ENCODE peak calls at places on chromosome 1, in four cellular contexts. One of them, this sample, is unnamed. For H3K4me1, the result is how much of the 10 kb centered on the place peaks cover.

GRCh38 chr1:156980551-156980950 is 60.1 kb downstream of the LRRC71 start:
- DNase-seq in OCI-LY7: no peak
- DNase-seq in DND-41: no peak
- DNase-seq in heart right ventricle: no peak
- DNase-seq in this sample: no peak

GRCh38 chr1:214328770-214329455 is 48.0 kb downstream of the SMYD2 start:
- DNase-seq in heart right ventricle: peak
- DNase-seq in OCI-LY7: peak
- DNase-seq in DND-41: peak
- DNase-seq in this sample: peak

GRCh38 chr1:192967901-192968300 is 91.3 kb downstream of the UCHL5 start:
- DNase-seq in DND-41: no peak
- DNase-seq in OCI-LY7: no peak
- DNase-seq in heart right ventricle: no peak
- DNase-seq in this sample: peak

GRCh38 chr1:44603718-44604117 is 70.6 kb downstream of the TMEM53 start:
- DNase-seq in DND-41: no peak
- DNase-seq in heart right ventricle: no peak
- DNase-seq in OCI-LY7: no peak
- DNase-seq in this sample: no peak

GRCh38 chr1:2517966-2518365 is 8.4 kb downstream of the PANK4 start:
- DNase-seq in DND-41: no peak
- DNase-seq in OCI-LY7: no peak
- DNase-seq in heart right ventricle: no peak
- DNase-seq in this sample: no peak

GRCh38 chr1:225670806-225671733 is 18.1 kb upstream of the ENAH start:
- DNase-seq in heart right ventricle: no peak
- DNase-seq in OCI-LY7: no peak
- DNase-seq in DND-41: no peak
- DNase-seq in this sample: peak

GRCh38 chr1:183291802-183292515 is 105.9 kb downstream of the LAMC2 start:
- DNase-seq in DND-41: no peak
- DNase-seq in OCI-LY7: no peak
- DNase-seq in heart right ventricle: no peak
- DNase-seq in this sample: no peak

GRCh38 chr1:160376525-160377131 is 9.8 kb downstream of the NHLH1 start:
- DNase-seq in heart right ventricle: no peak
- DNase-seq in OCI-LY7: peak
- DNase-seq in DND-41: peak
- DNase-seq in this sample: peak

GRCh38 chr1:182192215-182192614 is 130.7 kb upstream of the ZNF648 start:
- DNase-seq in heart right ventricle: no peak
- DNase-seq in OCI-LY7: no peak
- DNase-seq in DND-41: no peak
- DNase-seq in this sample: no peak

GRCh38 chr1:183185941-183186490 is at the start of gene LAMC2:
- DNase-seq in OCI-LY7: no peak
- DNase-seq in DND-41: no peak
- DNase-seq in heart right ventricle: no peak
- DNase-seq in this sample: peak

GRCh38 chr1:203871114-203871875 is 9.9 kb downstream of the SNRPE start:
- DNase-seq in heart right ventricle: no peak
- DNase-seq in OCI-LY7: peak
- DNase-seq in DND-41: no peak
- DNase-seq in this sample: peak

GRCh38 chr1:102098536-102098935 is 101.8 kb upstream of the OLFM3 start:
- DNase-seq in heart right ventricle: no peak
- DNase-seq in OCI-LY7: no peak
- DNase-seq in DND-41: no peak
- DNase-seq in this sample: peak

GRCh38 chr1:40078512-40079333 is 18.3 kb downstream of the PPT1 start:
- DNase-seq in OCI-LY7: peak
- DNase-seq in heart right ventricle: no peak
- DNase-seq in DND-41: peak
- DNase-seq in this sample: peak

GRCh38 chr1:224047538-224047937 is 66.4 kb upstream of the FBXO28 start:
- DNase-seq in OCI-LY7: no peak
- DNase-seq in DND-41: no peak
- DNase-seq in heart right ventricle: no peak
- DNase-seq in this sample: no peak

GRCh38 chr1:174044418-174045222 is 22.5 kb upstream of the RC3H1 start:
- DNase-seq in heart right ventricle: no peak
- DNase-seq in OCI-LY7: no peak
- DNase-seq in DND-41: no peak
- DNase-seq in this sample: no peak
- H3K4me1 ChIP-seq in heart right ventricle: under half
- H3K4me1 ChIP-seq in OCI-LY7: under half
- H3K4me1 ChIP-seq in DND-41: under half
- H3K4me1 ChIP-seq in this sample: under half

GRCh38 chr1:17434016-17434415 is 5.5 kb downstream of the RCC2 start:
- DNase-seq in DND-41: no peak
- DNase-seq in heart right ventricle: no peak
- DNase-seq in OCI-LY7: no peak
- DNase-seq in this sample: no peak
- H3K4me1 ChIP-seq in DND-41: under half
- H3K4me1 ChIP-seq in heart right ventricle: under half
- H3K4me1 ChIP-seq in OCI-LY7: under half
- H3K4me1 ChIP-seq in this sample: under half

GRCh38 chr1:26536081-26536480 is 6.5 kb downstream of the RPS6KA1 start:
- DNase-seq in OCI-LY7: no peak
- DNase-seq in heart right ventricle: no peak
- DNase-seq in DND-41: no peak
- DNase-seq in this sample: no peak
- H3K4me1 ChIP-seq in OCI-LY7: half or more
- H3K4me1 ChIP-seq in heart right ventricle: under half
- H3K4me1 ChIP-seq in DND-41: under half
- H3K4me1 ChIP-seq in this sample: under half

DNA sequence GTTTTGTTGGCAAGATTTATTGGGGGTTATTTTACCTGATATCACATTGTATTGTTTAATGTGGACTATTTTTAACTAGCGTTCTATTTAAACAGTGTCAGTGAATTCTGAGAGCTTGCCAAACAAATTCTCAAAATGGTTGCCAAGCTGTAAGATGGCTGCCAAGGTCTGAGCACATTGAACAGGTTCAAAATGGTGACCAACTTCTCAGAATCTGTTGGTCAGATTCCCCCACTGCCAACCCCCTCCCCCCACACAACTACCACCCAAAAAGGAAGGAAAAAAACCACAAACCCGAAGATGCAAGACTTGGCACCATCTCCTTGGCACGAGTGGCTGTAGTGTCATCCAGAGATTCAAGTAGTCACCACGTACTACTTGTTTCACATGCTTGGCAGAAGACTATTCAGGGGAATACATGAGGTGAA is 159.1 kb downstream of the NFIA start:
- DNase-seq in DND-41: no peak
- DNase-seq in heart right ventricle: peak
- DNase-seq in OCI-LY7: no peak
- DNase-seq in this sample: peak
- H3K4me1 ChIP-seq in DND-41: under half
- H3K4me1 ChIP-seq in heart right ventricle: under half
- H3K4me1 ChIP-seq in OCI-LY7: under half
- H3K4me1 ChIP-seq in this sample: under half

DNA sequence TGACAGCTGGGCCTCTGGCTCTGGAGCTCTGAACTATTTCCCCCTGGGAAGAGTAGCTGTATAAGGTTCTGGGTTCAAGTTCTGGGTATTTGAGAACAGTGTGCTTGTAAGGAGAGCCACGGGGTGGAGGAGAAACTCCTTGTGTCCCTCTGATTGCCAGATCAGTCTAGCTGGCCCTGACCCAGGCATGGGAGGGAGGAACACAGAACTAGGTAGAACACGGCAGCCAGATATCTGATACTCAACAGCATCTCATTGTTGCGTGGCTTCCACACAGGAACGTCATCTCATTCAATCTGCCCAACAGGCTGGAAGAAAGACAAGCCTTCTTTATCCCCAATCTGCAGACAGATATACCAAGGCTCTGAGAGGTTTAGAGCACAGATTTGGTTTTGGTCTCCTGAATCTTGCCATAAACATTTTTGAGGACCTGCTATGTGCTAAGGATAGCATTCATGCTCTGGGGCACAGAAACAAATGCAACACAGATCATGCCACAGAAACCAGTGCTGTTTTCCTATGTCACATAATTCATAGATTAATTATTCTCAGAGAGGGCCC is 83.8 kb downstream of the PLXNA2 start:
- DNase-seq in OCI-LY7: no peak
- DNase-seq in DND-41: no peak
- DNase-seq in heart right ventricle: no peak
- DNase-seq in this sample: no peak
- H3K4me1 ChIP-seq in OCI-LY7: under half
- H3K4me1 ChIP-seq in DND-41: under half
- H3K4me1 ChIP-seq in heart right ventricle: under half
- H3K4me1 ChIP-seq in this sample: under half

GRCh38 chr1:93575586-93576271 is 105.9 kb downstream of the BCAR3 start:
- DNase-seq in DND-41: no peak
- DNase-seq in OCI-LY7: no peak
- DNase-seq in heart right ventricle: no peak
- DNase-seq in this sample: no peak
- H3K4me1 ChIP-seq in DND-41: under half
- H3K4me1 ChIP-seq in OCI-LY7: under half
- H3K4me1 ChIP-seq in heart right ventricle: under half
- H3K4me1 ChIP-seq in this sample: under half